ENCODE peak calls at places on chromosomes 7 and 10, in seven cellular contexts. L is A549, V is mucosa of descending colon, Q is fibroblast of lung, G is mesenchymal stem cell, R is MM.1S, I is heart left ventricle. D is an unnamed sample.

GRCh38 chr10:97600616-97601015 is 11.1 kb downstream of the C10orf62 start:
- DNase-seq in Q (no peak), I (no peak), V (no peak), R (no peak), L (no peak), G (no peak), D (no peak)

GRCh38 chr7:142940968-142941535 is 1.8 kb downstream of the LLCFC1 start:
- DNase-seq in R (no peak), G (no peak), V (no peak), I (no peak), Q (no peak), L (no peak), D (no peak)

GRCh38 chr10:84155521-84155920 is 16.2 kb downstream of the GHITM start:
- DNase-seq in V (no peak), G (no peak), L (no peak), R (no peak), I (no peak), Q (no peak), D (no peak)

GRCh38 chr7:151736403-151736909 is 140.5 kb downstream of the PRKAG2 start:
- DNase-seq in L (peak; percentile 84), V (peak; percentile 34), R (no peak), I (peak; percentile 85), G (peak; percentile 99), Q (peak; percentile 99), D (peak; percentile 67)

GRCh38 chr10:31464552-31464951 is 145.5 kb downstream of the ZEB1 start:
- DNase-seq in R (no peak), G (no peak), L (no peak), Q (no peak), V (no peak), I (no peak), D (no peak)

GRCh38 chr7:143334244-143334643 is 18.3 kb downstream of the CLCN1 start:
- DNase-seq in G (no peak), L (no peak), Q (peak; percentile 80), V (no peak), I (no peak), R (no peak), D (no peak)

GRCh38 chr7:8386926-8387550 is 46.4 kb upstream of the NXPH1 start:
- DNase-seq in Q (no peak), L (no peak), I (no peak), G (no peak), V (no peak), R (no peak), D (no peak)

GRCh38 chr10:98642281-98642680 is 195.5 kb upstream of the HPS1 start:
- DNase-seq in R (no peak), G (peak; percentile 18), I (no peak), L (no peak), Q (no peak), V (no peak), D (no peak)

GRCh38 chr7:78141533-78142281 is 343.1 kb downstream of the PHTF2 start:
- DNase-seq in Q (peak; percentile 83), V (no peak), L (no peak), R (no peak), G (peak; percentile 83), I (no peak), D (no peak)

GRCh38 chr10:71064413-71065118 is 147.8 kb upstream of the UNC5B start:
- DNase-seq in L (peak; percentile 11), Q (no peak), V (no peak), I (peak; percentile 71), R (no peak), G (peak; percentile 32), D (no peak)

GRCh38 chr10:28733647-28734046 is 56.3 kb downstream of the BAMBI start:
- DNase-seq in R (no peak), I (no peak), G (no peak), V (no peak), L (no peak), Q (no peak), D (no peak)

GRCh38 chr7:13948019-13948781 is 41.3 kb downstream of the ETV1 start:
- DNase-seq in I (no peak), Q (no peak), V (no peak), G (peak; percentile 18), R (no peak), L (no peak), D (no peak)

GRCh38 chr7:44727346-44728262 is 21.0 kb upstream of the ZMIZ2 start:
- DNase-seq in I (no peak), Q (peak; percentile 81), R (no peak), V (no peak), G (peak; percentile 90), L (no peak), D (no peak)

GRCh38 chr7:103148994-103149807 is at the start of gene NAPEPLD:
- DNase-seq in Q (peak; percentile 87), R (peak; percentile 85), G (peak; percentile 93), V (peak; percentile 89), L (peak; percentile 89), I (peak; percentile 94), D (peak; percentile 88)

GRCh38 chr7:103150192-103150591 is 1.3 kb upstream of the NAPEPLD start:
- DNase-seq in I (no peak), Q (no peak), L (no peak), R (no peak), V (peak; percentile 69), G (no peak), D (peak; percentile 77)

GRCh38 chr7:103148131-103148993 is 537 bp downstream of the NAPEPLD start:
- DNase-seq in V (no peak), Q (peak; percentile 9), L (no peak), R (no peak), G (no peak), I (no peak), D (no peak)

GRCh38 chr7:103149808-103150180 is 895 bp upstream of the NAPEPLD start:
- DNase-seq in I (no peak), Q (no peak), V (no peak), G (no peak), R (no peak), L (no peak), D (no peak)

DNA sequence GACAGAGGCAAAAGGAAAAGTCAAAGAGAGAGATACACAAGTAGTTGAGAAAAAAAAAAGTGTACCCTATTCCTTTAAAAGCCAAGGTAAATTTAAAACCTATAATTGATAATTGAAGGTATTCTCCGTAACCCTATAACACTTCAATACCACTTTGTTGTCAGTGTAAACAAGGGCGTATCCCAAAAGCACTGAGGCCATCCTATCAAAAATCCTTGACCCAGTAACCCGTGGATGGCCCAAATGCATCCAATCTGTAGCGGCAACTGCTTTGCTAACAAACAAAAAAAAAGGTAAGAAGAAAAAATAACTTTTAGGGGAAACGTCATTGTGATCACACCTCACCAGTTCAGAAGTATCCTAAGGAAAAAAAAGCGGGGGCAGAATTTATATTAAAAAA is 5.1 kb upstream of the NAPEPLD start:
- DNase-seq in L (no peak), V (no peak), Q (no peak), R (no peak), G (no peak), I (no peak), D (no peak)
- H3K4me3 ChIP-seq in L (no peak overlapping the region), V (no peak overlapping the region), Q (no peak overlapping the region), R (no peak overlapping the region), G (no peak overlapping the region), I (no peak overlapping the region), D (no peak overlapping the region)

DNA sequence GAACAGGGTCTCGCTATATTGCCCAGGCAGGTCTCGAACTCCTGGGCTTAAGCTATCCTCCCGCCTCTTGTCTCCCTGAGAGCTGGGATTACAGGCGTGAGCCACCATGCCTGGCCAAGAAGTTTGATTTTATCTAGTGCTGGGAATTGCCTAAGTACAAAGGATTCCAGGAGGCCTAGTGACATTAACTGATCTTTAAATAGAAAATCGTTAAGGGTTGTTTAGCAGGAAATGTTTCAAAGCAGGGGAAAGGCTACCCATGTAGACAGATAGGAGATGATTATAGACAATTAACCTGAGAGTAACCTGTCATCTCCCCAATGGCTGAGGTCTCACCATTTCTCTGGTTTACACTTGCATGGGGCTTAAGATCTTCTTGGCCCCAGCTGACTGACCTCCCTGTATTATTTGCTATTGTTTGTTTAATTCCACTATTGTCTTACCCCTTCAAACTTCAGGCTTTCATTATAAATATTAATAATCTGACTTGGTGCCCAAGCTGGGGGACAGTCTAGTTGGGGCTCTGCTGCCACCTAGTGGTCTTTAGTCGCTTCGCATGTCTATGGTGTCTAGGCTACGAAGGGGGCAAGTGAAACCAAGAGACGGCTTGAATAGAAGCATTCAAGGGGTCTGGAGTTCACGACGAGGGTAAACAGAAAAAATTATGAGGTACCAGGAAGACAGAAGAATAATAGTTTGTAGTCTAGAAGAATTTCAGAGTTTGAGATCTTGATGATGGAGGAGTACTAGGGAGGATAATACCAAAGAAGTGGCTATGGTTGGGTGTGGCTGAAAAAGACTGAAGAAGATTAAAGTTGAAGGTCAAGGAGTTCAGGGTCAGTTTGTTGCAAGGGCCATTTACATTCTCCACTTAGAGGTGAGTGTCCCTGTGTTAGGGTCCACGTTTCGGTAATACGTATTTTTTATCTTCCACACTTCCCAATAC is 40.4 kb upstream of the BPGM start:
- DNase-seq in I (peak; percentile 66), V (peak; percentile 75), R (peak; percentile 70), L (peak; percentile 81), G (peak; percentile 62), Q (peak; percentile 74), D (peak; percentile 47)
- H3K4me3 ChIP-seq in I (no peak overlapping the region), V (no peak overlapping the region), R (no peak overlapping the region), L (no peak overlapping the region), G (no peak overlapping the region), Q (no peak overlapping the region), D (no peak overlapping the region)

GRCh38 chr10:113047963-113048781 is 98.1 kb downstream of the TCF7L2 start:
- DNase-seq in R (no peak), G (peak; percentile 76), Q (no peak), L (no peak), I (no peak), V (no peak), D (no peak)

GRCh38 chr10:113047151-113047550 is 97.1 kb downstream of the TCF7L2 start:
- DNase-seq in I (no peak), G (no peak), V (no peak), Q (no peak), R (no peak), L (no peak), D (no peak)

GRCh38 chr10:113045155-113046055 is 95.4 kb downstream of the TCF7L2 start:
- DNase-seq in I (no peak), L (peak; percentile 38), R (no peak), G (peak; percentile 96), V (no peak), Q (peak; percentile 83), D (no peak)

GRCh38 chr10:113049881-113050280 is 99.8 kb downstream of the TCF7L2 start:
- DNase-seq in Q (no peak), I (no peak), G (no peak), V (no peak), R (no peak), L (no peak), D (no peak)

GRCh38 chr10:113047605-113047962 is 97.5 kb downstream of the TCF7L2 start:
- DNase-seq in I (no peak), G (peak; percentile 59), L (no peak), V (no peak), R (no peak), Q (peak; percentile 81), D (no peak)
- H3K4me3 ChIP-seq in I (no peak overlapping the region), G (no peak overlapping the region), L (no peak overlapping the region), V (no peak overlapping the region), R (no peak overlapping the region), Q (no peak overlapping the region), D (no peak overlapping the region)

DNA sequence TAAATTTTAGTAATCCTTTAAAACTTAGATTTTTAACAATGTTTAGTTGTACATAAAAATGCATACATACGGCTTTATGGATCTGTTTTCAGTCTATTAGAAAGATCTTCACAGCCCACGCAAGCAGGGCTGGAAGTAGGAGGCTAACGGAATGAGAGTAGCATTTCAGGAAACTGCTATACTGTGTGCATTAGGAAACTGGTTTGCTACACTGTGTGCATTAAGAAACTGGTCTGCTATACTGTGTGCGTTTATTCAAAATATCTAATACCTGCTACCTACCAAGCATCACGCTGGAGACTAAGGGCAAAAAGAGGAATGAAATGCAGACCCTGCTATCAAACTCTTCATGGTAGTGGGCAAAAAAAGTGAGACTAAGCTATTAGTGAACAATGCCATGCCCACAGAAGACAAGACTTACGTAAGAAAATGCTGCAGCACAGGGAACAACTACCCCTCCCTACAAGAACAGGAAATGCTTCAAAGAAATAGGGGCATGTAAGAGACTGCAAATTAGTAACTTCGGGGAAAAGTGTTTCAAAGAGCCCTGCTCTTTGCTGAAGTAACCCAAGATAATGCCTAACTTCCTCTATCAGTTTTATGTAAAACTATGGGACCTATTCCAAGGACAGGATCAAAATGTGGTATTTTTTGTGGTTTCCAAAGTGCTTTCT is 11.2 kb downstream of the RAB11FIP2 start:
- DNase-seq in Q (peak; percentile 2), G (no peak), I (no peak), R (no peak), L (no peak), V (no peak), D (no peak)
- H3K4me3 ChIP-seq in Q (no peak overlapping the region), G (no peak overlapping the region), I (no peak overlapping the region), R (no peak overlapping the region), L (no peak overlapping the region), V (no peak overlapping the region), D (no peak overlapping the region)